ENCODE peak calls at places on chromosomes 12 and 14, in ten cellular contexts. D, S, P, Q, F, X, M, E, N and Z are unnamed samples. For H3K9me3, the result is how much of the 10 kb centered on the place peaks cover.

GRCh38 chr12:101567918-101568317 is 26.9 kb upstream of the MYBPC1 start:
- DNase-seq in M (no peak), Q (no peak), X (no peak), N (no peak), P (no peak), F (no peak), S (no peak), D (no peak), E (no peak), Z (no peak)

GRCh38 chr12:108630481-108631207 is 3.0 kb downstream of the SELPLG start:
- DNase-seq in F (peak), E (no peak), S (no peak), D (no peak), N (no peak), P (no peak), X (no peak), Q (no peak), M (no peak), Z (no peak)

GRCh38 chr12:104416160-104416559 is 40.6 kb upstream of the CHST11 start:
- DNase-seq in D (no peak), E (no peak), N (no peak), X (no peak), P (no peak), S (no peak), F (no peak), Q (no peak), M (no peak), Z (no peak)

GRCh38 chr12:42504049-42504448 is 85.5 kb downstream of the PRICKLE1 start:
- DNase-seq in D (no peak), S (no peak), E (peak), N (no peak), Q (no peak), F (peak), P (no peak), M (no peak), X (no peak), Z (no peak)

GRCh38 chr12:73274972-73275371 is 1002.8 kb downstream of the TRHDE start:
- DNase-seq in S (no peak), D (no peak), Q (no peak), P (no peak), E (no peak), F (no peak), M (no peak), X (no peak), N (no peak), Z (no peak)

GRCh38 chr14:28055008-28055407 is 711.6 kb upstream of the FOXG1 start:
- DNase-seq in Q (no peak), D (no peak), N (no peak), S (no peak), E (no peak), X (no peak), F (no peak), M (no peak), P (no peak), Z (no peak)

GRCh38 chr12:63917864-63918742 is 73.6 kb downstream of the SRGAP1 start:
- DNase-seq in F (peak), S (peak), Q (no peak), D (no peak), X (no peak), M (no peak), N (no peak), E (peak), P (no peak), Z (no peak)

GRCh38 chr12:57513266-57513665 is 7.0 kb downstream of the DDIT3 start:
- DNase-seq in F (no peak), D (no peak), N (no peak), S (no peak), Q (no peak), M (no peak), P (no peak), E (no peak), X (no peak), Z (no peak)

GRCh38 chr12:3274664-3275063 is 197.5 kb downstream of the TSPAN9 start:
- DNase-seq in E (no peak), F (no peak), S (no peak), X (no peak), P (peak), Q (no peak), D (no peak), N (no peak), M (no peak), Z (no peak)

GRCh38 chr14:92217956-92218355 is 96.2 kb downstream of the CPSF2 start:
- DNase-seq in M (no peak), E (no peak), X (no peak), Q (no peak), D (no peak), F (no peak), N (no peak), P (no peak), S (no peak), Z (no peak)

GRCh38 chr12:109656681-109657262 is 56.9 kb upstream of the FAM222A start:
- DNase-seq in M (no peak), S (no peak), F (no peak), E (no peak), N (no peak), D (no peak), X (no peak), Q (no peak), P (no peak), Z (no peak)

GRCh38 chr12:15629108-15629507 is 160.1 kb downstream of the EPS8 start:
- DNase-seq in D (peak), F (peak), Q (peak), P (no peak), N (peak), E (peak), M (no peak), S (peak), X (peak), Z (peak)

GRCh38 chr14:43166163-43166562 is 1340.9 kb downstream of the FSCB start:
- DNase-seq in E (no peak), P (no peak), Q (no peak), M (no peak), S (no peak), D (no peak), X (no peak), F (no peak), N (no peak), Z (no peak)
- H3K9me3 ChIP-seq in E (under half), P (under half), Q (under half), M (under half), S (under half), D (under half), X (under half), F (under half), N (under half), Z (under half)

GRCh38 chr14:36771256-36771655 is 109.6 kb downstream of the PAX9 start:
- DNase-seq in N (no peak), X (no peak), S (peak), P (no peak), F (no peak), D (no peak), E (no peak), M (no peak), Q (no peak), Z (no peak)

GRCh38 chr14:36773558-36773957 is 111.9 kb downstream of the PAX9 start:
- DNase-seq in M (no peak), Q (no peak), S (peak), E (no peak), P (no peak), X (no peak), D (no peak), F (no peak), N (no peak), Z (no peak)

GRCh38 chr14:36767603-36768281 is 106.1 kb downstream of the PAX9 start:
- DNase-seq in F (no peak), E (no peak), S (no peak), M (no peak), N (no peak), X (no peak), P (no peak), D (no peak), Q (no peak), Z (no peak)

GRCh38 chr14:36768638-36769337 is 107.1 kb downstream of the PAX9 start:
- DNase-seq in Q (no peak), S (no peak), P (no peak), X (no peak), D (no peak), E (no peak), F (no peak), N (no peak), M (no peak), Z (no peak)

DNA sequence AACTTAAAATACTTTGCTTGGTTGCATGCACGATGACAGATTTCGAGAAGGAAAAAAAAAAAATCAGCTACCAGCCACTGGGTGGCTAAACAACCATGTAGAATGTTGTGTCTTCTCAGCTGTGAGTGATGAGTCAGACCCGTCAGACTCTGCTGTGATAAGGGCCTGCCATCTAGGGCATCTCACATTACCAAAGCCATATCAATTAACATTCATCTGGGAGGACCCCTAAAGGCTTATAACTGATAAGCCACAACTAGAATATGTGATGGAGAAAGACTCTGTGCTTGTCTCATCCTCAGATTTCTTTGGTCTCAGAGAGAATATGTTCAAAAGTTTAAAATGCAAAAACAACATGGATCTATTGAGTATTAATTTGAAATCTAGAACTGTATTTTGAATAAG is 111.5 kb downstream of the PAX9 start:
- DNase-seq in D (no peak), Q (no peak), X (no peak), N (no peak), E (no peak), S (peak), P (no peak), F (no peak), M (no peak), Z (no peak)
- TF ChIP-seq CTCF in D (no peak), Q (no peak), X (no peak), N (no peak), E (no peak), S (peak), P (no peak), F (no peak), M (peak), Z (no peak)

DNA sequence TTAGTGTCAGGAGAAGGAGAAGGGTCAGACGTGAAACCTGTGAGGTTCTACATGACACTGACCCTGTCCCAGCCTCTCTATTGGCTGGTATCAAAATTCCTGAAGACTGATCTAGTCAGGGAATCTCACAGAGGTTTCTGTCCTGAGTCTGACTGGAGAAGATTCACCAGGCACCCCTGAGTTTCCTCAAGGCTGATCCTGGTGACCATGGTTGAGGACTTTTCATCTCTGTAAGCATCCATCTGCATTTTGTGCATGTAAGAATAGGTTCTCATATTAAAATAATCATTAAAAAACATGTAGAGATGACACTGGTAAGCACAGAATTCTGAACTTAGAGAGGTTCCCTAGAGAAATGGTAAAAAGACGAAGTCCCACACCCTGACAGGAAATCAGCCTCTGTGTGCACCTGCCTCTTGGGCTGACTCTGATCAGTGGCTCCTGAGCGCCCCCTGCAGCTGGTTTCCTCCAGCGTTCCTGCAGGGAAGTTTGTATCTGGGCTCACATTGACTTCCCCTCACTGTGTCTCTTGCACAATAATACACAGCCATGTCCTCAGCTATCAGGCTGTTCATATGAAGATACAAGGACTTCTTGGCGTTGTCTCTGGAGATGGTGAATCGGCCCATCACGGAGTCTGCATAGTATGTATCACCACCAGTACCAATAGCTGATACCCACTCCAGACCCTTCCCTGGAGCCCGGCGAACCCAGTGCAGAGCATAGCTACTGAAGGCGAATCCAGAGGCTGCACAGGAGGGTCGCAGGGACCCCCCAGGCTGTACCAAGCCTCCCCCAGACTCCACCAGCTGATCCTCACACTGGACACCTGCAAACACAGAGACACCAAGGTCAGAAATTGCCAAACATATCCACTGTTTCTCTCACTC is 991.9 kb downstream of the TMEM121 start:
- DNase-seq in E (peak), X (peak), D (no peak), N (peak), S (peak), Q (peak), M (no peak), P (peak), F (no peak), Z (no peak)
- H3K9me3 ChIP-seq in E (under half), X (under half), D (under half), N (under half), S (under half), Q (under half), M (under half), P (under half), F (under half), Z (under half)

GRCh38 chr14:89012272-89013097 is 188.0 kb downstream of the TTC8 start:
- DNase-seq in D (no peak), X (no peak), S (peak), E (no peak), F (no peak), M (no peak), P (no peak), N (no peak), Q (no peak), Z (no peak)

GRCh38 chr14:89013698-89014569 is 189.5 kb downstream of the TTC8 start:
- DNase-seq in E (no peak), F (no peak), M (no peak), N (no peak), X (no peak), S (no peak), Q (no peak), D (no peak), P (no peak), Z (no peak)

GRCh38 chr14:89014570-89014847 is 190.1 kb downstream of the TTC8 start:
- DNase-seq in N (no peak), X (no peak), E (no peak), F (no peak), Q (no peak), S (no peak), P (no peak), M (no peak), D (no peak), Z (no peak)

GRCh38 chr14:89011727-89012271 is 187.3 kb downstream of the TTC8 start:
- DNase-seq in E (no peak), N (no peak), X (no peak), P (no peak), M (no peak), Q (no peak), D (no peak), S (peak), F (peak), Z (no peak)

DNA sequence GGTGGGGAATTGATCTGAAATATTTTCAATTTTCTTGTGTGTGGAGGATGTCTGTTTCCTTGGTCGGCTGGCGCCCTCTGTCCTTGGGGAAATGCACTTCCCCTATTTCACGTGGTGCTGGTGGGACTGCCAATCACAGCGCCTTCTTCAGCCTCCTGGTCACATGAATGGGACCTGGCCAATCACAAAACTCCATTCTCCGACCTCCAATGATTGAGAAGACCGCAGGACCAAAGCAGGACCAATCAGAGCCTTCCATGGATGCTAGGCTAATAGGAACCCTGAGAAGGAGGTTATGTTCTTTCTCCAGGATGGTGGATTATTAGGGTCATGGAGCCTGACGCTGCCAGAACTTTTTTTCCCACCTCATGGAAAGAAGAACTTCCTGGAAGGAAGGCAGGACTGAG is 188.7 kb downstream of the TTC8 start:
- DNase-seq in S (peak), P (no peak), X (no peak), M (no peak), F (peak), D (no peak), N (no peak), Q (peak), E (no peak), Z (no peak)
- TF ChIP-seq CTCF in S (peak), P (no peak), X (no peak), M (no peak), F (peak), D (no peak), N (no peak), Q (peak), E (no peak), Z (no peak)

GRCh38 chr12:132925597-132926416 is 30.3 kb downstream of the ZNF605 start:
- DNase-seq in F (no peak), X (no peak), Q (no peak), S (peak), N (no peak), D (no peak), P (no peak), E (no peak), M (no peak), Z (no peak)

GRCh38 chr12:132923356-132923909 is 32.7 kb downstream of the ZNF605 start:
- DNase-seq in S (no peak), D (no peak), P (no peak), X (no peak), N (no peak), M (no peak), F (no peak), E (no peak), Q (no peak), Z (no peak)

GRCh38 chr12:132926417-132926833 is 29.7 kb downstream of the ZNF605 start:
- DNase-seq in E (no peak), N (no peak), S (no peak), F (no peak), D (no peak), P (no peak), Q (no peak), M (no peak), X (no peak), Z (no peak)

GRCh38 chr12:132922676-132923075 is 33.4 kb downstream of the ZNF605 start:
- DNase-seq in P (no peak), Q (no peak), F (no peak), S (no peak), M (no peak), N (no peak), E (no peak), D (no peak), X (no peak), Z (no peak)

DNA sequence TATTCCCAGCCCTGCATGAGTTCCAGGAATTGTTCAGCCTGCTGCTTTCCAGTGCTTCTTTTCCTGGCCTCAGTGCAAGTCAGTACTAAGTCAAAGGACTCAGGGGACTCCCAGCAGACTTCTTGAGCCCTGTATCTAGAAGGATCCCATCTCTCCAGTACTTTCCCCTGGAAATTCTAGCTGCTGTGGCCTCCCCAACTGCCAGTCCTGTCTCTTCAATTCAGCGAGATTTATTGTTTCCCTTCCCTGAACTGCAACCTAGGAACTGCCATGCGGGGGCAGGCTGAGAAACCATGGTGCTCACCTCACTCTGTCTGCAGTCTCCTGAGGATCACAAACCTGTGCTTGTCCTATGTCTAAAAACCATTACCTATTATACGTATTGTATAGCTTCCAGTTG is 31.8 kb downstream of the ZNF605 start:
- DNase-seq in P (no peak), F (no peak), E (no peak), X (no peak), N (no peak), M (no peak), Q (no peak), D (no peak), S (no peak), Z (no peak)
- H3K9me3 ChIP-seq in P (under half), F (under half), E (under half), X (half or more), N (half or more), M (half or more), Q (under half), D (half or more), S (half or more), Z (half or more)

DNA sequence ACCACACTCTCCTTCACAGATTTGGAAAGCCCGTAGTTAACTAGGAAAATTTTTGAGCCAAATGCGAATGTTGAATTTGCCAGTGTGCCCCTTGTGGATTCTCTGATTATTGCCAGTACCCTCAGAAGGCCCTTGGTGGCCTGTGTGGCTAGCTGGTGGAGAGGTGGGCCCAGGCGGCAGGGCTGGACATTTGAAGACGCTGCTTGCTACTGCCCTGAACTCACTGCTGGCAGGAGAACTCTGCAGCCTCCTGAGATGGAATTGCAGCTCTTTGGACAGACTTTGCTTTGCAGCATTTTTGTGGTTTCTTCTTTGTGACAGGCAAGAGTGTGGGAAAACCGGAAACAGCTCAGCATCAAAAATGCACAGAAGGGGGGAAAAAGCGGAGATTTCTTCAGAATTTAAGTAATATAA is 97.6 kb downstream of the TGFB3 start:
- DNase-seq in P (no peak), D (no peak), X (no peak), S (no peak), Q (no peak), E (no peak), F (peak), M (no peak), N (no peak), Z (no peak)
- TF ChIP-seq CTCF in P (no peak), D (no peak), X (peak), S (no peak), Q (peak), E (no peak), F (peak), M (no peak), N (peak), Z (no peak)

GRCh38 chr12:87618199-87618598 is 411.0 kb downstream of the C12orf50 start:
- DNase-seq in S (no peak), Q (no peak), X (no peak), E (no peak), D (no peak), N (no peak), M (no peak), F (peak), P (no peak), Z (no peak)
- H3K9me3 ChIP-seq in S (under half), Q (under half), X (under half), E (under half), D (under half), N (under half), M (under half), F (under half), P (under half), Z (under half)

DNA sequence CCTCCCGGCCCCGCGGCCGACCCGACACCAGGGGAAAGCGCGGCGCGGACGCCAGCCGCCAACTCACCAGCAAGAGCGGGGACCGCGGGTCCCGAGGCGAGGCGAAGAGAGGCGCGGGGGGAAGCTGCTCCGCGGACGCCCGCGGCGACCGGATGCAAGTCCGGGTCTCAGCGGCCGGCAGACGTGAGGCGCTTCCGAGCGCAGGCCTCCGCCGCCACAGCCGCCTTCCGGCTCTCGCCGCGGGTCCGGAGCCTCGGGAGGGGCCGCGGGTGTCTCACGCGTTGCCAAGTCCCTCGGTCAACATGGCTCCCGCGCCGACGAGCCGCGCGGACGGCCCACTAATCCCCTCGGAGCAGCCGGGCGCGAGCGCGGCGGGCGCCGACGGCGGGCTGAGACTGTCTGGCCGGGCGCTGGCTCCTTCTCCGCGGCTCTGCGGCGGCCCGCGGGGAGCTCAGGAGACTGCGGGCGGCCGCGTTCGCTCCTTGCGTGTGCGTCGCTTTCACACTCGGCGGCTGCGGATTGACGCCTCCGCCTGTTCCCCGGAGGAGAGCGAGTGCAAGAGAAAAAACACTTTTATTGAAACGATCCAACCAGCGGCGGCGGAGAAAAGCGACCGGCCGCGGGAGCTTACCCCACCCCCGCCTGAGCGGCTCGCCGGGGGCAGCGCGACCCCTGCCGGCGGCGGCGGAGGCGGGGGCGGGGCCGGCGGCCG is at the start of gene CDK17:
- DNase-seq in Q (peak), X (peak), N (peak), D (peak), P (peak), E (peak), F (peak), S (peak), M (peak), Z (no peak)
- TF ChIP-seq CTCF in Q (peak), X (peak), N (peak), D (no peak), P (peak), E (peak), F (peak), S (peak), M (peak), Z (no peak)